ENCODE peak calls at places on chromosomes 13 and 19, in eight cellular contexts. One of them, this sample, is unnamed.

GRCh38 chr13:101307181-101307701 is 109.1 kb downstream of the NALCN start:
- DNase-seq in endothelial cell: no peak
- DNase-seq in ovary: no peak
- DNase-seq in psoas muscle: no peak
- DNase-seq in uterus: no peak
- DNase-seq in WERI-Rb-1: no peak
- DNase-seq in Caco-2: no peak
- DNase-seq in AG09319: peak
- DNase-seq in this sample: peak

GRCh38 chr13:43475135-43475534 is 311.6 kb downstream of the ENOX1 start:
- DNase-seq in ovary: peak
- DNase-seq in AG09319: no peak
- DNase-seq in psoas muscle: no peak
- DNase-seq in WERI-Rb-1: no peak
- DNase-seq in Caco-2: no peak
- DNase-seq in uterus: no peak
- DNase-seq in endothelial cell: no peak
- DNase-seq in this sample: peak

GRCh38 chr13:29397265-29397664 is 198.2 kb downstream of the SLC7A1 start:
- DNase-seq in endothelial cell: no peak
- DNase-seq in WERI-Rb-1: no peak
- DNase-seq in Caco-2: no peak
- DNase-seq in AG09319: no peak
- DNase-seq in uterus: no peak
- DNase-seq in psoas muscle: no peak
- DNase-seq in ovary: no peak
- DNase-seq in this sample: no peak

GRCh38 chr13:99977912-99978780 is 3.4 kb upstream of the ZIC2 start:
- DNase-seq in uterus: no peak
- DNase-seq in psoas muscle: no peak
- DNase-seq in ovary: no peak
- DNase-seq in Caco-2: no peak
- DNase-seq in WERI-Rb-1: no peak
- DNase-seq in endothelial cell: peak
- DNase-seq in AG09319: no peak
- DNase-seq in this sample: no peak

GRCh38 chr19:14300281-14300680 is 81.0 kb upstream of the ADGRE5 start:
- DNase-seq in ovary: no peak
- DNase-seq in Caco-2: peak
- DNase-seq in uterus: no peak
- DNase-seq in psoas muscle: no peak
- DNase-seq in AG09319: no peak
- DNase-seq in WERI-Rb-1: no peak
- DNase-seq in endothelial cell: no peak
- DNase-seq in this sample: no peak

GRCh38 chr13:73984949-73985691 is 149.1 kb downstream of the KLF12 start:
- DNase-seq in uterus: no peak
- DNase-seq in WERI-Rb-1: no peak
- DNase-seq in AG09319: no peak
- DNase-seq in endothelial cell: no peak
- DNase-seq in ovary: no peak
- DNase-seq in Caco-2: no peak
- DNase-seq in psoas muscle: no peak
- DNase-seq in this sample: no peak

GRCh38 chr13:42369071-42369795 is 97.3 kb downstream of the AKAP11 start:
- DNase-seq in WERI-Rb-1: no peak
- DNase-seq in AG09319: no peak
- DNase-seq in uterus: no peak
- DNase-seq in endothelial cell: no peak
- DNase-seq in psoas muscle: no peak
- DNase-seq in Caco-2: no peak
- DNase-seq in ovary: no peak
- DNase-seq in this sample: no peak

GRCh38 chr19:37095859-37096258 is 17.6 kb downstream of the ZNF420 start:
- DNase-seq in AG09319: no peak
- DNase-seq in WERI-Rb-1: no peak
- DNase-seq in uterus: no peak
- DNase-seq in psoas muscle: no peak
- DNase-seq in Caco-2: no peak
- DNase-seq in ovary: no peak
- DNase-seq in endothelial cell: no peak
- DNase-seq in this sample: no peak

GRCh38 chr19:50167314-50167721 is 4.2 kb upstream of the IZUMO2 start:
- DNase-seq in Caco-2: no peak
- DNase-seq in endothelial cell: no peak
- DNase-seq in WERI-Rb-1: no peak
- DNase-seq in AG09319: no peak
- DNase-seq in psoas muscle: no peak
- DNase-seq in uterus: no peak
- DNase-seq in ovary: no peak
- DNase-seq in this sample: no peak

DNA sequence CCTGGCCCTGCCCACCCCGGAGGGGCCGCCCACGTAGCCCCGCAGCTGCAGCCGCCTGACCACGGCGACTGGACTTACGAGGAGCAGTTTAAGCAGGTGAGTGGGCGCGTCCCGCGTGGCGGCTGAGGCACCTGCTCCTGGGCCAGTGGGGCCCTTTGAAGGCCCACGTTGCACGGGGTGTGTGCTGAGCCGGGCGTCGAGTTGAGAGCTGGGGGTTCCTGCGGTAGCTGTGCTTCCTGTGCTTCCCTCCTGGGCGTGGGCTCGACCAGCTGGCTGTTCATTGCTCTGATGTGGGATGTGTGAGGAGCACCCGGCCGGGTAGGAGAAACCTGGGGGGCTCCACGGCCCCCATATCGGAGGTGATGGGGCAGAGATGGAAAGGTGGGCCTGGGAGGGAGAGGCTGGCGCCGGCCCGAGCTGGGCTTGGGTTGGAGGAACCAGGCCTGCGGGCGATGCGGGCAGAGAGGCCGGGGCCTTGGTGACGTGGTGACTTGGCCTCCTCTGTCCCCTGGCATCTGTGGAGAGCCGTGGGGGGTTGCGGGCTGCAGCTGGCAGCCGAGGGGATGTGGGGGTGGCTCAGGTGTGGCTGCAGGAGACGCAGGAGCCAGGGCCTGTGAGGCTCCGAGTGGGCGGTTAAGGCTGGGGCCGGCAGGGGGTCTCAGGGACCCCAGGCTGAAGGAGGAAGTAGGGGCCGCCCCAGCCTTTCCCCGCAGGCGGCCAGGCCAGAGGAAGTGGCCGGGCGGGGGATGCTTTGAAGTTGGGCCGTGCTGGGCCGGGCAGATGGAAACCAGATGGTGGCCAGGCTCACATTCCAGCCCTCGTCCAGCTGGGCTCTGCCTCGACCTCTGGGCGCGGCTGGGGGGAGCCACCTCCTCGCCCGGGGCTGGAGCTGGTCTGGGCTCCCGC is 7.1 kb downstream of the ARID3A start:
- DNase-seq in Caco-2: peak
- DNase-seq in uterus: peak
- DNase-seq in ovary: peak
- DNase-seq in psoas muscle: peak
- DNase-seq in AG09319: peak
- DNase-seq in WERI-Rb-1: peak
- DNase-seq in endothelial cell: peak
- DNase-seq in this sample: peak
- TF ChIP-seq CTCF in Caco-2: no peak
- TF ChIP-seq CTCF in uterus: no peak
- TF ChIP-seq CTCF in ovary: no peak
- TF ChIP-seq CTCF in psoas muscle: no peak
- TF ChIP-seq CTCF in AG09319: peak
- TF ChIP-seq CTCF in WERI-Rb-1: peak
- TF ChIP-seq CTCF in endothelial cell: no peak
- TF ChIP-seq CTCF in this sample: no peak

GRCh38 chr13:65508338-65508737 is 1721.8 kb downstream of the PCDH9 start:
- DNase-seq in WERI-Rb-1: no peak
- DNase-seq in Caco-2: no peak
- DNase-seq in ovary: no peak
- DNase-seq in endothelial cell: no peak
- DNase-seq in psoas muscle: no peak
- DNase-seq in uterus: no peak
- DNase-seq in AG09319: no peak
- DNase-seq in this sample: no peak
- TF ChIP-seq CTCF in WERI-Rb-1: no peak
- TF ChIP-seq CTCF in Caco-2: no peak
- TF ChIP-seq CTCF in ovary: no peak
- TF ChIP-seq CTCF in endothelial cell: no peak
- TF ChIP-seq CTCF in psoas muscle: no peak
- TF ChIP-seq CTCF in uterus: no peak
- TF ChIP-seq CTCF in AG09319: no peak
- TF ChIP-seq CTCF in this sample: no peak

GRCh38 chr13:45731455-45731854 is 29.3 kb downstream of the CBY2 start:
- DNase-seq in psoas muscle: no peak
- DNase-seq in AG09319: no peak
- DNase-seq in Caco-2: no peak
- DNase-seq in WERI-Rb-1: no peak
- DNase-seq in ovary: no peak
- DNase-seq in uterus: no peak
- DNase-seq in endothelial cell: no peak
- DNase-seq in this sample: no peak

DNA sequence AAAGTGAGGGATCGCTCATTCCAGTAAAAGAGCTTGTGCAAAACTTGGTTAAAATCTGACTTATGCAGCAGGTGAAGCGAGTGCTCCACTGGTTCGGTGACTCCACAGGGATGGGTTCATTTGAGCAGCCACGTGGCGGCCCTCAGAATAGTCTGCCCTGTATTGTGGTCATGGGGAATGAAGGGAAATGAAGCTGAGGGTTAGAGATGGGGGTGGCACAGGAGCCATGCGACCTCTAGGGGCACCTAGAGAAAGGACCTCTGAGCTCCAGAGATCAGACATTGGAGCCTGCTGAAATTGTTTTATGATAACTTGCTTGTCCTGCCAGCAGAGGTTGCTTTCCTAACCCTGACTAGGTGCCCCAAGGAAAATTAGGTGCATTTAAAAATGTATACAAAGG is 26.6 kb downstream of the CBY2 start:
- DNase-seq in uterus: no peak
- DNase-seq in ovary: no peak
- DNase-seq in Caco-2: peak
- DNase-seq in AG09319: no peak
- DNase-seq in WERI-Rb-1: no peak
- DNase-seq in endothelial cell: peak
- DNase-seq in psoas muscle: no peak
- DNase-seq in this sample: no peak
- TF ChIP-seq CTCF in uterus: no peak
- TF ChIP-seq CTCF in ovary: no peak
- TF ChIP-seq CTCF in Caco-2: peak
- TF ChIP-seq CTCF in AG09319: no peak
- TF ChIP-seq CTCF in WERI-Rb-1: peak
- TF ChIP-seq CTCF in endothelial cell: peak
- TF ChIP-seq CTCF in psoas muscle: no peak
- TF ChIP-seq CTCF in this sample: peak

GRCh38 chr13:110449225-110450015 is 112.1 kb downstream of the RAB20 start:
- DNase-seq in Caco-2: no peak
- DNase-seq in ovary: no peak
- DNase-seq in psoas muscle: no peak
- DNase-seq in WERI-Rb-1: no peak
- DNase-seq in AG09319: no peak
- DNase-seq in endothelial cell: no peak
- DNase-seq in uterus: peak
- DNase-seq in this sample: no peak

GRCh38 chr13:110448677-110449076 is 112.8 kb downstream of the RAB20 start:
- DNase-seq in uterus: peak
- DNase-seq in ovary: no peak
- DNase-seq in endothelial cell: no peak
- DNase-seq in AG09319: no peak
- DNase-seq in Caco-2: no peak
- DNase-seq in WERI-Rb-1: no peak
- DNase-seq in psoas muscle: no peak
- DNase-seq in this sample: no peak

GRCh38 chr13:110448230-110448629 is 113.3 kb downstream of the RAB20 start:
- DNase-seq in endothelial cell: no peak
- DNase-seq in AG09319: no peak
- DNase-seq in WERI-Rb-1: no peak
- DNase-seq in ovary: no peak
- DNase-seq in uterus: peak
- DNase-seq in psoas muscle: no peak
- DNase-seq in Caco-2: peak
- DNase-seq in this sample: peak

GRCh38 chr13:110450941-110451340 is 110.6 kb downstream of the RAB20 start:
- DNase-seq in ovary: no peak
- DNase-seq in endothelial cell: no peak
- DNase-seq in AG09319: no peak
- DNase-seq in uterus: no peak
- DNase-seq in psoas muscle: no peak
- DNase-seq in WERI-Rb-1: no peak
- DNase-seq in Caco-2: no peak
- DNase-seq in this sample: no peak

DNA sequence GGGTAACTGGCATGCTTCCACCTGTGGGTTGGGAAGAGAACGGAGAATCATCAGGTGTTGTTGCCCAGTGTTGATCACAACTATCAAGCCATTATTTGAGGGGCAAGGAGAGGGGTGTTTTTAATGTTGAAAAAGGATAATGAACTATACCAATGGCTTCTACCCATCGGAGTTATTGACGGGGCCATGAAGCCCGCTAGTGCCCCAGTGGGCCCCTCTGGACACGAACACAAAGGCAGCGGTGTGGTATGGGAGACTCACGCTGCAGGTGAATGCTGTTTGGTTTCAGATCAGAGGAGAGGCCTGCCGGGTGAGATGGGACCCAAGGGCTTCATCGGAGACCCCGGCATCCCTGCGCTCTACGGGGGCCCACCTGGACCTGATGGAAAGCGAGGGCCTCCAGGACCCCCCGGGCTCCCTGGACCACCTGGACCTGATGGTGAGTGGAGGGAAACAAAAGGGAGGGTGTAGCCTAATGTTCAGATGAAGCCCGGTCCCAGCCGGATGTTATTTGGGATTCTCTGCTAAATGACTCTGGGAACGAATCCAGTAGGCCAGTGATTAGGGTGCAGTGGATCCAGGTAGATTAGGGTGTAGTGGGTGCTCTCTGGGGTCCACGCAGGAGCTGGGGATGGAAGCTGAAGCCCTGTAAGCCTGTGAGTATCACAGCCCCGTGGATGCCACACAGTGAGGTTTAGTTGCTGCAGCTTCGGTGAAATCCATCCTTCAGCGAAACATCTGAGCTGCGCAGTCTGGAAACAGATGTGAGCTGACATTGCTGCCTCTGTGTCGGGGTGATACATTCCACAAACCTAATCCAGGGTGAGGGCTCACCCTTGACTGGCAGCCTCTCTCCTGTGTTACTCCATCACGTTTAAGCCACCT is 111.3 kb downstream of the RAB20 start:
- DNase-seq in WERI-Rb-1: peak
- DNase-seq in ovary: no peak
- DNase-seq in endothelial cell: no peak
- DNase-seq in psoas muscle: no peak
- DNase-seq in Caco-2: no peak
- DNase-seq in uterus: peak
- DNase-seq in AG09319: no peak
- DNase-seq in this sample: no peak
- TF ChIP-seq CTCF in WERI-Rb-1: no peak
- TF ChIP-seq CTCF in ovary: no peak
- TF ChIP-seq CTCF in endothelial cell: no peak
- TF ChIP-seq CTCF in psoas muscle: no peak
- TF ChIP-seq CTCF in Caco-2: no peak
- TF ChIP-seq CTCF in uterus: no peak
- TF ChIP-seq CTCF in AG09319: no peak
- TF ChIP-seq CTCF in this sample: no peak